ENCODE peak calls at places on chromosomes 16 and 17, in four cellular contexts. T is small intestine, C is psoas muscle, G is IMR-90. A is an unnamed sample. For H3K4me1, the result is how much of the 10 kb centered on the place peaks cover.

GRCh38 chr17:58300336-58300735 is 19.6 kb upstream of the MPO start:
- DNase-seq in T (no peak), C (no peak), G (no peak), A (no peak)

GRCh38 chr16:86991679-86992078 is 325.5 kb downstream of the C16orf95 start:
- DNase-seq in T (no peak), C (no peak), G (peak), A (no peak)

GRCh38 chr17:42608692-42609181 is 437 bp downstream of the RETREG3 start:
- DNase-seq in T (peak), C (no peak), G (no peak), A (no peak)

GRCh38 chr16:81719993-81720392 is 59.1 kb upstream of the PLCG2 start:
- DNase-seq in T (no peak), C (no peak), G (no peak), A (no peak)

GRCh38 chr16:73743665-73744496 is 552.7 kb upstream of the PSMD7 start:
- DNase-seq in T (no peak), C (no peak), G (no peak), A (no peak)

GRCh38 chr16:69626256-69626655 is 60.5 kb downstream of the NFAT5 start:
- DNase-seq in T (no peak), C (no peak), G (peak), A (no peak)

GRCh38 chr17:4035081-4035680 is 70.9 kb upstream of the ATP2A3 start:
- DNase-seq in T (no peak), C (no peak), G (no peak), A (no peak)

GRCh38 chr16:88479795-88480760 is 27.0 kb downstream of the ZFPM1 start:
- DNase-seq in T (no peak), C (no peak), G (no peak), A (no peak)

GRCh38 chr16:6949240-6949639 is 383.4 kb upstream of the RBFOX1 start:
- DNase-seq in T (no peak), C (no peak), G (no peak), A (no peak)

GRCh38 chr16:12176051-12176450 is 199.5 kb downstream of the SNX29 start:
- DNase-seq in T (no peak), C (no peak), G (no peak), A (no peak)
- H3K4me1 ChIP-seq in T (under half), C (under half), G (under half), A (under half)

DNA sequence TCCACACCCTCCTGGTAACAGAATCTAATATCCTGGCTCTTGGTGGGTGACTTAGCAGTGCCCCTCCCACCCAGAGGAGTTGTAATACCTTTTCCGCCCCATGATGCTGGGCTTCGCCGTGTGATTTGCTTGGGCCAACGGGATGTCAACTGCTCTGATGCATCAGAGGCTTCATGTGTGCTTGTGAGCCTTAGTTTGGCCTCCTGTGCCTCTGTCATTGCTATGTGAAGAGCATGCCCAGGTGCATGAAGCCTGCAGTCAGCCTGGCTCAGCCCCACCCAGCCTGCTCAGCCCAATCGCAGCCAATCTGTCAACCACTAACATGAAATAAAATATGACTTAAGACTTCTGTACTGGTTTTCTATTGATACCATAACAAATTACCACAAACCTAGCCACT is 201.2 kb upstream of the RPL38 start:
- DNase-seq in T (no peak), C (no peak), G (no peak), A (no peak)
- H3K4me1 ChIP-seq in T (under half), C (under half), G (under half), A (under half)

DNA sequence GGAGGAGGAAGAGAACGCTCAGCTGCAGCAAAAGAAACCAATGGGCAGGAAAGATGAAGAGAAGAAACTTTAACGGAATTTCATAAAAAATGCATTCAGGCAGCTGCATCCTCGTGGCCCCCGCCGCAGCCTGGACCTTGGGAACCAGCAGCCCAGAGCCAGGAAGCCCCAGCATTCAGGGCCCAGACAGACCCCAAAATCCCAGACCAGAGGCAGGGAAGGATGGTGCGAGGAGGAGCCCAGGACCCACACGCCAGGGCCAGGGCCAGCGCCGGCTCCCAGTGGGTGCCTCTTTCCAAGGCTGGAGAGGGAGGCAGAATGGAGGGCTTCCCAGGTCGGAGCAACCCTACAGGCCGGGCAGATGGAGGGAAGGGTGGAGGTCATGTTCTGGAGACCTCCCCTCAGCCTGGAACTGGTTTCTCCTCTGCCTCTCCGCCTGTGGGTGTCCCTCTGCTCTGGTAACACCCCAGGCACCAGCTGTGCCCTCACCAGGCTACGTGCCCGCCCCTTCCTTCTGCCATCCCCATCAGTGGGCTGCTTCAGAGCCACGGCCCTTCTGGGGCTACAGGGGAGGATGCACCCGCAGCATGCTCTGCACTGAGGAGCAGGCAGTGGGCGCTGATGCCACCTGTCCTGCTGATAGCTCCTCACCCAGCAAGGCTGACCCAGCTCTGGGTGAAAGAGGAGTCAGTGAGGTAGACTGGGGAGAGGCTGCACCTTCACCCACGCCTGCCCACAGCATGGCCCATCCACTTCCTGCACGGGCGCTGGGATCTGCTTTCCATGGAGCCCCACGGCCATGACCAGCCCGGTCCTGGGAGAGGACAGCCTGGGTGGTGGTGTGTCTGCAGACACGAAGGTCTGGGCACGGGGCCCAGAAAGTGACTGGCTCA is 1.2 kb upstream of the MIF4GD start:
- DNase-seq in T (no peak), C (peak), G (peak), A (no peak)
- H3K4me1 ChIP-seq in T (under half), C (under half), G (under half), A (under half)

DNA sequence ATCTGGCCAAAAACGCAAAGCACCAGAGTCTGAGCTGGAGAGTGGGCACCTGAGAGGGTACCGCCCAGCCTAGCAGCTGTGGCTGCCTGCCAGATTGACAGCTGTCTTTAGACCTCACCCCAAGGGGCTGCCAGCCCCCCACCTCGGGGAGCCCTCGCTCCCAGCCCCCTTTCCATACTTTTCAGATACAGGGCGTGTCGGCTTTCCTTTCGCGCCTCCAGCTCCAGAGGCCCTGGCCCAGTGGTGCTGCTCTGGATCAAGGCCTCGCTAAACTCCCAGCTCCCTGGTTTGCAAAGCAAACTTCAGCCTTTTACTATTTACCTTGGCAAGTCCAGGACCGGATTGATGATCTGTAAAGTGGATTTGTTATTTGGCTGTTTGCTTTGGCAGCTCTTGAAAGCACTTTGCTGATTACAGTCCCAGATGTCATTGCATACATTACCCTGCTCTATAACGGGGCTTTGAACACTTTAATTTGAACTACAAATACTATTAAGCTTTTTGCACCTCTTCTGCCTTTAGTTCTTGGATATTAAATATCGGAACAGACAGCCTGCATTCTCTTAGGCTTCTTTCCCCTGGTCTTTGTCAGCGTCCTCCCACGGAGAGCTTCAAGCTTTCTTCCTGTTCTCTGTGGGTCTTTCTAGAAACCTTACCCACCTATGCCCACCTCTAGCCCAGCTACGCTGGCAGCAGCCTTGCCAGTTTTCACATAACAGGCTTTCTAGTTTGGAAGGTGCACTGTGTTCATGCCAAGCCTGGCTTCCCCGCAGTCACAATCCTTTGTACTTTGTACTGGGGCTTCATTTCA is 63.6 kb upstream of the TBX2 start:
- DNase-seq in T (peak), C (no peak), G (peak), A (no peak)
- H3K4me1 ChIP-seq in T (under half), C (under half), G (under half), A (under half)

GRCh38 chr17:8359769-8360168 is 16.7 kb downstream of the KRABD2 start:
- DNase-seq in T (no peak), C (no peak), G (peak), A (no peak)

GRCh38 chr17:8360260-8360659 is 16.2 kb downstream of the KRABD2 start:
- DNase-seq in T (no peak), C (no peak), G (no peak), A (no peak)

GRCh38 chr17:8365143-8365542 is 11.4 kb downstream of the KRABD2 start:
- DNase-seq in T (no peak), C (no peak), G (peak), A (no peak)

GRCh38 chr17:8360751-8361150 is 15.8 kb downstream of the KRABD2 start:
- DNase-seq in T (no peak), C (no peak), G (no peak), A (no peak)

GRCh38 chr17:8362651-8363332 is 13.7 kb downstream of the KRABD2 start:
- DNase-seq in T (peak), C (no peak), G (peak), A (no peak)
- H3K4me1 ChIP-seq in T (under half), C (under half), G (under half), A (under half)

GRCh38 chr16:31458073-31458834 is 1.0 kb upstream of the ARMC5 start:
- DNase-seq in T (peak), C (peak), G (peak), A (peak)
- H3K4me1 ChIP-seq in T (under half), C (half or more), G (under half), A (under half)

DNA sequence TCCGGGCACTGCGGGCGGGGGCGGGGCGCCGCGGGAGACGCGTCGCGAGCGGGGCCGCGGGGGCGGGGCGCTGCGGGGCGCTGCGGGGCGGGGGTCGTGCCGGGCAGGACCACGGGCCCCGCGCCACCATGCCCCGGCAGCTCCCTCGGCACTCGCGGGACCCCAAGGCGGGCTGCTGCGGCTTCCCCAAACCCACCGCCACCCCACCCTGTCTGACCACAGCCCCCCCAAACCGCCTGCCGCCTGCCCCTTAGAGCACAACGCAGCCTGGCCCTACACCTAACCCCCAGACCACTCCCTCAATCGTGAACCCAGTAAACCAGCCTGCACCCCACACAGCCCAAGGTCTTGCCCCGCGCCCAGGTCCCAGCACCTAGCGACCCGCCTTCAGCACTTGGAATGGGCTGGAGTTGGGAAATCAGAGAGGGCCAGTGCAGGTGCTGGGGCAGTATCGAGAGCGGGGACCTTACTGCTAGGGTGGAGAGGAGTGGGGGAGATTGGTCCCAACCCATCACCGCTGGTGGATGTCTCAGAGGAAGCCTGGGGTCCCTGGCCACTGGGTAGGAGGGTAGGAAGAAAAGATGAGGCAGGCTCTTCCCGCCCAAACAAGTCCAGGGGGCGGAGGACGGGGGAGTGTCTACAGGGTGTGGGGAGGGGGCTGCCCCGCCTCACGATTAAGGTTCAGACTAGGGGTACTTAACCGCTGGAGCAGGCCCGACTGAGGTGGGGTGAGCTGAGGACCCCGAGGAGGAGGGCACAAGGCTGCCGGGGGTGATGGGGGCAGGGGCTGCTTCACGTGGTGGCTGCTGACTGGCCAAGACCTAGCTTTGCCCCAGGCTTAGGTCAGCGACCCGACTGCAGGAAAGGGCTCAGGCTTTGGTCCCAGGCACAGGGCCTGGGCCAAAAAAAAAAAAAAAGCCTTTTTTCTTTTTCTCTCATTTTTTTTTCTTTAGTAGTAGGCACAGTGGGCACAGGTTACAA is 539 bp upstream of the VAMP2 start:
- DNase-seq in T (no peak), C (peak), G (no peak), A (no peak)
- H3K4me1 ChIP-seq in T (under half), C (under half), G (under half), A (under half)